ENCODE peak calls at places on chromosome 18, in five cellular contexts. V is kidney epithelial cell, C is heart left ventricle, E is skeletal muscle cell, U is mammary epithelial cell. K is an unnamed sample.

GRCh38 chr18:12652861-12653401 is 5.0 kb downstream of the SPIRE1 start:
- DNase-seq in C (no peak), V (no peak), U (peak), E (no peak), K (no peak)

GRCh38 chr18:75083131-75083530 is 125.8 kb downstream of the PTGR3 start:
- DNase-seq in C (no peak), E (no peak), U (no peak), V (no peak), K (no peak)

GRCh38 chr18:65235966-65236634 is 514.7 kb upstream of the CDH7 start:
- DNase-seq in U (peak), V (peak), C (no peak), E (peak), K (no peak)

GRCh38 chr18:11145413-11146191 is 3.8 kb downstream of the PIEZO2 start:
- DNase-seq in E (no peak), C (no peak), V (no peak), U (no peak), K (no peak)

GRCh38 chr18:12287684-12288405 is 20.2 kb upstream of the TUBB6 start:
- DNase-seq in U (peak), V (peak), E (peak), C (peak), K (peak)

GRCh38 chr18:23964282-23965238 is 50.0 kb upstream of the TTC39C start:
- DNase-seq in U (no peak), V (no peak), C (no peak), E (no peak), K (no peak)

GRCh38 chr18:65983750-65984149 is 232.9 kb downstream of the CDH7 start:
- DNase-seq in U (no peak), V (no peak), E (no peak), C (no peak), K (no peak)

GRCh38 chr18:4017479-4017878 is 437.6 kb downstream of the DLGAP1 start:
- DNase-seq in V (no peak), C (no peak), U (no peak), E (no peak), K (no peak)

GRCh38 chr18:75127143-75128021 is 81.6 kb downstream of the PTGR3 start:
- DNase-seq in E (peak), V (no peak), U (no peak), C (no peak), K (no peak)

DNA sequence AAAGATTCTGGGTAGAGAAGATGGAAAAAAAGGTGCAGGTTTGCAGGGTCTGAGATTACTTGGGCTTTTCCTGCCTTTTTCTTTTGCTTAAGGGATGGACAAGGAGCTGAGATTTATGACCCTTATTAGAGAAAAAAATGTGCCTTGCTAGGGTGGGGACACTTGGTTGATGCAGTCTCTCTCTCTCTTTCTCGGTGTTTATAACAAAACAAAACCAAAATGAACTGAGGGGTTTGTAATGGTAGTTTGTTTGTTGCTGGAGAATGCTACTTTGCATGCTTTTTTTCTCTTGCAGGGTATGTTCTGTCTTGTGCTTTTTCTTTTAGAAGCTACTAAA is 300 bp downstream of the ZNF532 start:
- DNase-seq in U (no peak), V (no peak), E (no peak), C (no peak), K (no peak)
- H3K4me3 ChIP-seq in U (peak), V (peak), E (peak), C (peak), K (no peak)

GRCh38 chr18:35045121-35045520 is 3.9 kb downstream of the MAPRE2 start:
- DNase-seq in C (no peak), V (no peak), U (no peak), E (no peak), K (no peak)
- H3K4me3 ChIP-seq in C (no peak), V (no peak), U (no peak), E (no peak), K (no peak)

DNA sequence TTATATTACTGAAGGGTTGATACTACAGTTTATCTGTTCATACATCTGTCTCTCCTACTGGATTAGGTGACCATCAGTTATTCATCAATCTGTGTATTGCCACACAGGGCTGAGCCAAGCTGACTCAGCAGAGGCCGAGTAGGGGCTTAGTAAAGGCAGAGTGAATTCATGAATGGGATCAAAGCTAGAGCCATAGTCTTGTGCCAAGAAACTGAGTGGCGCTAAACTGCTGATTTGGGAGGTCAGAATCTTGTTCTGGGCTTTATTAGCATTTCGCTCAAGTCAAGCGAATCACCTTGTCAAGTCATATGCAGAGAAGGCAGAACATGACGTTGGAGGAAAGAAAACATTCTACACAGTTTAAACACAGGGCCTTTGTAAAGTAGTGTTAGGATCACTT is 34.1 kb downstream of the SOCS6 start:
- DNase-seq in C (no peak), V (peak), E (peak), U (peak), K (no peak)
- H3K4me3 ChIP-seq in C (no peak), V (no peak), E (no peak), U (no peak), K (no peak)

GRCh38 chr18:73660931-73661330 is 486.7 kb downstream of the FBXO15 start:
- DNase-seq in E (no peak), C (no peak), U (no peak), V (no peak), K (no peak)
- H3K4me3 ChIP-seq in E (no peak), C (no peak), U (no peak), V (no peak), K (no peak)

DNA sequence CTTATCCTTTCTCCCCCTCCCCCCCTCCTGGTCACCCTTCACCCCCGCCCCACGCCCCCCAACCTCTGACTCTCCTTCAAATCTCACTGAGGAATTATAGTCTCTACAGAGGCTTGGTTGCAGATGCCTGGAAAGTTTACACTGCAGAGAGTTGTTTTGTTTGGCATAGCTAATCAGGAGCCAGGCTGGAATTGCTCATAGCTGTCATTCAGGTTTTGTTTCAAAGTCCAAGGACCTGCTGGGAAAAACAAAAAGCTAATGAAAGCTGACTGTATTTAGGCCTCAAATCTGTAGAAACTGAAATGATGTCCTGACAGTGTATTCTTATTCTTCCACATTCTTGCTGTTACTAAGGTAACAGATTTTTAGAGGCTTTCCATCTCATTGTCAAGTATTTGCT is 22.6 kb downstream of the GREB1L start:
- DNase-seq in E (no peak), U (peak), C (no peak), V (no peak), K (no peak)
- H3K4me3 ChIP-seq in E (no peak), U (no peak), C (no peak), V (no peak), K (no peak)

DNA sequence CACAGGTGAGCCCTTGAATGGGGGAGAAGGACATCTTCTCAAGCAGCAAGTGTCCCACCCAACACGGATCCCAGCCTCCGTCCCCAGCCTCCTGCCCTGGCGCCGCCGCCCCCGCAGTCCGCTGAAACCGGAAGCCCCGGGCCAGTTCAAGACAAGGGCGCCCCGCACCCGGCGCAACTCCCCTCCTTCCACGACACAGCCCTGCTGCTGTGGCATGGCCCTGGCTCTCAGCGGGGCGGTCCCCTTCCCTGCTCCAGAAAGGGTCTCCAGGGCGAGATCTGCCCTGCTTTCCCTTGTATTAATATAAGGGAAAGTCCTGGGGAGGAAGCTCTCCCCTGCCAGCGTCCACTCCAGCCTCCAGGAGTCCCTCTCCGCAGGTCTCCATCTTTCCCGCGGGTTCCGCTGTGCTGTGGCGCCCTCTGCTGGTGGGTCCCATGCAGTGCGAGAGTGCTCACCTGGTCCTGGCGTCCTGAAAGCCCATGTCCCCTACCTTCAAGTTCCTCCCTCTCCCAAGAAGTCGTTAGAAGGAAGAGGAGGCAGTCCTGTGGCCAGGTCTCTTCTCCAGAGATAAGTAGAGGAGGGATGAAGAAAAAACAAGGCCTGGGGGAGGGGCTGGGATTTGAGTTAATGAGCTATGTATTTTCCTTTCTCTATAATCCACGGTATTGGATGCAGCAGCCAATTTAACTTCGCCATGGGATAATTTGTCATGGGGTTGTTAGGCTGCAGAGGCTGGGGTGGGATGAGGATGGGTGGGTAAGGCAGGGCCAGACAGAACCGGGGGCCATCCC is 176.0 kb downstream of the SMAD2 start:
- DNase-seq in U (peak), C (no peak), E (no peak), V (no peak), K (no peak)
- H3K4me3 ChIP-seq in U (no peak), C (no peak), E (no peak), V (no peak), K (no peak)

GRCh38 chr18:35409921-35410320 is 32.8 kb upstream of the ZNF396 start:
- DNase-seq in E (no peak), V (no peak), C (no peak), U (peak), K (no peak)

GRCh38 chr18:35413163-35413511 is 36.0 kb upstream of the ZNF396 start:
- DNase-seq in E (no peak), C (no peak), U (no peak), V (no peak), K (no peak)

GRCh38 chr18:35407871-35408481 is 30.8 kb upstream of the ZNF396 start:
- DNase-seq in V (peak), E (peak), C (no peak), U (peak), K (peak)

GRCh38 chr18:35408843-35409261 is 31.7 kb upstream of the ZNF396 start:
- DNase-seq in V (no peak), E (no peak), C (no peak), U (no peak), K (no peak)

GRCh38 chr18:35410561-35410960 is 33.4 kb upstream of the ZNF396 start:
- DNase-seq in C (no peak), V (no peak), U (no peak), E (no peak), K (no peak)
- H3K4me3 ChIP-seq in C (no peak), V (no peak), U (no peak), E (no peak), K (no peak)

DNA sequence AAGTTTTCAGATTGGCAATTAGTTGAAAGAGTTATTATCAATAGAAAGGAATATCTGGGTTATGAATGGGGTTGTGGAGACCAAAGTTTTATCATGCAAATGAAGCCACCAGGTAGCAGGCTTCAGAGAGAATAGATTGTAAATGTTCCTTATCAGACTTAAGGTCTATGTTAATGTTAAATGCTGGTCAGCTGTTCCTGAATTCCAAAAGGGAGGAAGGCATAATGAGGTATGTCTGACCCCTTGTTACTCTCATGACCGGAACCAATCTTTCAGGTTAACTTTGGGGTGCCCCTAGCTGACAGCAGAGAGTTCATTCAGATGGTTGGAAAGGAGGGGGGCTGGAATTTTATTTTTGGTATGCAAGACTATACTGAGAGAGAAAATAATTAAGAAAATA is 47.9 kb downstream of the RIT2 start:
- DNase-seq in U (no peak), E (no peak), C (no peak), V (no peak), K (no peak)
- H3K4me3 ChIP-seq in U (no peak), E (no peak), C (no peak), V (no peak), K (no peak)

GRCh38 chr18:58438161-58438983 is 190.5 kb downstream of the ALPK2 start:
- DNase-seq in U (peak), E (no peak), C (no peak), V (no peak), K (no peak)
- H3K4me3 ChIP-seq in U (no peak), E (peak), C (peak), V (no peak), K (no peak)

GRCh38 chr18:36693931-36694661 is 134.7 kb downstream of the TPGS2 start:
- DNase-seq in E (no peak), C (no peak), U (no peak), V (no peak), K (no peak)
- H3K4me3 ChIP-seq in E (peak), C (no peak), U (no peak), V (no peak), K (no peak)

K was measured in lung.